ENCODE peak calls at places on chromosomes 3 and 15, in seven cellular contexts. C, Y, S, D, P, E and Z are unnamed samples.

GRCh38 chr15:83082730-83083386 is 15.8 kb upstream of the BTBD1 start:
- ATAC-seq in C (no peak), Y (no peak), S (no peak), D (no peak), P (no peak), E (no peak), Z (no peak)

GRCh38 chr3:43294975-43295374 is 8.6 kb downstream of the SNRK start:
- ATAC-seq in C (no peak), Y (no peak), S (no peak), D (no peak), P (no peak), E (no peak), Z (no peak)

GRCh38 chr15:79629687-79630086 is 197.6 kb downstream of the MINAR1 start:
- ATAC-seq in C (no peak), Y (no peak), S (no peak), D (no peak), P (no peak), E (no peak), Z (no peak)

GRCh38 chr3:133280591-133280990 is 119.3 kb upstream of the BFSP2 start:
- ATAC-seq in C (no peak), Y (no peak), S (no peak), D (no peak), P (no peak), E (no peak), Z (no peak)

GRCh38 chr3:197202694-197203093 is 95.7 kb downstream of the DLG1 start:
- ATAC-seq in C (no peak), Y (no peak), S (no peak), D (no peak), P (no peak), E (no peak), Z (no peak)

GRCh38 chr15:57685316-57685715 is 21.2 kb upstream of the POLR2M start:
- ATAC-seq in C (no peak), Y (no peak), S (no peak), D (no peak), P (no peak), E (no peak), Z (no peak)

GRCh38 chr15:73760330-73760729 is 7.2 kb upstream of the INSYN1 start:
- ATAC-seq in C (no peak), Y (no peak), S (no peak), D (no peak), P (no peak), E (no peak), Z (no peak)

GRCh38 chr3:27165348-27165747 is 203.8 kb downstream of the NEK10 start:
- ATAC-seq in C (no peak), Y (peak; percentile 71), S (no peak), D (no peak), P (no peak), E (peak; percentile 71), Z (no peak)

GRCh38 chr3:152524198-152525140 is 255.7 kb downstream of the MBNL1 start:
- ATAC-seq in C (no peak), Y (peak; percentile 72), S (no peak), D (no peak), P (no peak), E (no peak), Z (no peak)